ENCODE peak calls at places on chromosomes 3 and 15, in ten cellular contexts. G, X, Q, L, U, O, P, J, H and D are unnamed samples. For H3K4me1, the result is how much of the 10 kb centered on the place peaks cover.

GRCh38 chr3:140922634-140923033 is 19.0 kb upstream of the SLC25A36 start:
- ATAC-seq in Q (peak), P (peak), O (peak), U (peak), X (peak), H (peak), J (peak), G (no peak), L (no peak), D (no peak)

GRCh38 chr15:90982135-90982534 is 12.2 kb downstream of the PRC1 start:
- ATAC-seq in J (no peak), G (no peak), Q (no peak), H (no peak), P (peak), O (no peak), U (no peak), X (no peak), L (no peak), D (no peak)

GRCh38 chr15:65418596-65418995 is 4.2 kb downstream of the IGDCC4 start:
- ATAC-seq in U (no peak), Q (no peak), J (no peak), G (no peak), O (no peak), H (no peak), L (no peak), P (no peak), X (no peak), D (no peak)

GRCh38 chr3:123084192-123084591 is 17.4 kb downstream of the PDIA5 start:
- ATAC-seq in Q (no peak), J (peak), L (peak), U (no peak), H (no peak), G (peak), X (no peak), O (peak), P (no peak), D (no peak)

GRCh38 chr15:58472821-58473581 is 41.2 kb downstream of the LIPC start:
- ATAC-seq in U (peak), O (no peak), X (no peak), H (no peak), L (no peak), G (no peak), P (peak), Q (no peak), J (no peak), D (no peak)

GRCh38 chr3:141840737-141841544 is 35.5 kb upstream of the ATP1B3 start:
- ATAC-seq in O (no peak), L (no peak), J (no peak), H (peak), X (no peak), U (no peak), G (no peak), Q (peak), P (no peak), D (no peak)

GRCh38 chr3:180789774-180790173 is 110.5 kb upstream of the CCDC39 start:
- ATAC-seq in P (no peak), U (no peak), J (no peak), Q (no peak), L (no peak), G (no peak), H (no peak), X (no peak), O (no peak), D (no peak)

GRCh38 chr15:34161329-34161953 is 48.5 kb downstream of the KATNBL1 start:
- ATAC-seq in L (no peak), P (no peak), Q (peak), H (peak), O (no peak), G (no peak), U (no peak), J (no peak), X (no peak), D (no peak)

DNA sequence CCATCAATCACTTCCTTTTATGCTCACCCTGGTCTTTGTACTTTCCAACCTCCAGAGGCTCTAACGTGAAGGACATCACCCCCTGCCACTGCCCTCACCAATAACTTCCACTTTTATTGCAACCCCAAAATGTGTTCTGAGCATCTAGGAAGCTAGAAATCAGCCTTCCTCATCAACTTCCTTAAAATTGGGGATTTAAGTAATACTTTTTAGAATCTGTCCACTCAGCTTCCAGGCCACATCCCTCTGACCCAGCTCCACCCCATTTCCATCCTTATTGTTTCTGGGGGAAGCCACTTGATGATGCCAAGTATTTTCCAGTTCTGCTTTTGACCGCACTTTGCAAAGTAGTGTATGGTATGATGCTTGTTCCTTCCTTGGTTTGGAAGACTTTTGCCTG is 73.5 kb upstream of the XCR1 start:
- ATAC-seq in Q (no peak), J (peak), X (no peak), G (peak), H (no peak), O (no peak), L (no peak), P (no peak), U (peak), D (no peak)
- H3K4me1 ChIP-seq in Q (under half), J (under half), X (under half), G (under half), H (under half), O (under half), L (under half), P (under half), U (half or more), D (under half)

GRCh38 chr3:156892701-156893100 is 66.5 kb downstream of the LEKR1 start:
- ATAC-seq in X (no peak), J (no peak), P (no peak), G (no peak), U (no peak), Q (no peak), L (no peak), H (peak), O (no peak), D (no peak)
- H3K27ac ChIP-seq in X (no peak), J (no peak), P (no peak), G (no peak), U (no peak), Q (no peak), L (no peak), H (peak), O (no peak), D (no peak)

GRCh38 chr3:187999821-188000220 is 154.1 kb upstream of the LPP start:
- ATAC-seq in G (no peak), Q (no peak), H (no peak), P (no peak), U (peak), J (no peak), X (no peak), O (no peak), L (no peak), D (no peak)
- H3K4me1 ChIP-seq in G (under half), Q (under half), H (under half), P (under half), U (under half), J (under half), X (under half), O (half or more), L (half or more), D (under half)

GRCh38 chr3:190589326-190589725 is 75.4 kb downstream of the IL1RAP start:
- ATAC-seq in X (no peak), L (no peak), H (no peak), J (no peak), G (no peak), O (no peak), P (no peak), Q (no peak), U (no peak), D (no peak)

GRCh38 chr3:190585771-190586630 is 72.1 kb downstream of the IL1RAP start:
- ATAC-seq in J (peak), H (peak), L (no peak), U (peak), X (peak), Q (peak), G (peak), O (peak), P (peak), D (peak)

GRCh38 chr3:190591080-190591479 is 77.2 kb downstream of the IL1RAP start:
- ATAC-seq in P (no peak), J (peak), O (no peak), Q (no peak), L (peak), H (no peak), X (no peak), G (no peak), U (no peak), D (no peak)

GRCh38 chr3:190582667-190583066 is 68.8 kb downstream of the IL1RAP start:
- ATAC-seq in H (no peak), P (no peak), O (no peak), Q (no peak), L (no peak), X (no peak), J (no peak), U (no peak), G (no peak), D (no peak)

DNA sequence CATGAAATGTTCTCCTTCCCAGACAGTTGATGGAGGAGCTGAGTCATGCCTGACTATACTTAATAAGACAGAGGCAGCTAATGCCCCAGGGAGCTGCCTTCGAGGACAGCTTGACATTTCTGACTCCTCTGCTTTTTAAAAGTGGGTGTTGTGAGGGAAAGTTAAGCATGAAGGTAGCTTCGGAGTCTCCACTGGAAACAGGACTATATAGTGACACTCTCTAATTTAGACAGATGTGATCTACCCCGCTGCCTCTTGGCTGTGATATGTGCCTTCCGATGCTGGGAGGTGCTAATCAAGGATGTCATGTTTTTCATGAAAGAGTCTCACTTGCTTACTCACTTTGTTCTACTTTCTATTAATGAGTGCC is 72.7 kb downstream of the IL1RAP start:
- ATAC-seq in U (peak), X (peak), H (peak), Q (peak), P (peak), G (no peak), O (no peak), L (no peak), J (no peak), D (no peak)
- H3K27ac ChIP-seq in U (no peak), X (peak), H (peak), Q (no peak), P (no peak), G (no peak), O (no peak), L (no peak), J (peak), D (no peak)

GRCh38 chr3:134859341-134859740 is 64.3 kb downstream of the EPHB1 start:
- ATAC-seq in L (no peak), G (no peak), U (no peak), X (no peak), O (no peak), Q (no peak), H (no peak), P (no peak), J (no peak), D (no peak)
- H3K4me1 ChIP-seq in L (under half), G (under half), U (under half), X (under half), O (under half), Q (under half), H (under half), P (under half), J (under half), D (under half)

GRCh38 chr15:70704731-70705130 is 58.6 kb downstream of the UACA start:
- ATAC-seq in X (no peak), H (no peak), U (no peak), J (no peak), O (no peak), L (no peak), G (no peak), Q (no peak), P (no peak), D (no peak)

GRCh38 chr15:70703066-70703465 is 60.3 kb downstream of the UACA start:
- ATAC-seq in X (no peak), G (no peak), U (no peak), J (no peak), Q (no peak), H (no peak), P (no peak), O (no peak), L (no peak), D (no peak)

GRCh38 chr15:70702584-70702983 is 60.8 kb downstream of the UACA start:
- ATAC-seq in X (peak), H (peak), O (no peak), U (no peak), L (no peak), G (peak), Q (no peak), P (no peak), J (no peak), D (no peak)

GRCh38 chr15:70704166-70704565 is 59.2 kb downstream of the UACA start:
- ATAC-seq in J (peak), X (no peak), G (no peak), Q (no peak), L (no peak), H (no peak), U (no peak), O (peak), P (no peak), D (no peak)

DNA sequence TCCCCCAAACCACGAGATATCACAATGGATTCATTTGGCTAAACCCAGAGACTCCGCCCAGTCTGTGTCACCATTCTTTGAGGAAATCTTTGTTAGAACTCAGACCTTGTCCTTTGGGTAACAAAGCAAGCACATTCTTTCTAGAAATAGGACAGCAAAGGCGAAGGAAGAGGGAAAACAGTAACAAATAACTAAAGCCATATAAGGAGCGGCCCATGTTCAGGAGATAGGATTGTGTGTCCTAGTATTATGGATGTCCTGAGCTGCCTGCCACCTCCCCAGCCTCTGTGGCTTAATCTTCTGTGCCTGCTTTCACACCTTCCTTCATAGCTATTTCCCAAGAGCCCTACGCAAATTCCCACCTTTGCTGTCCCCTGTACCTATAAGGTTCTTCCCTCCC is 59.9 kb downstream of the UACA start:
- ATAC-seq in Q (no peak), J (peak), H (no peak), P (no peak), X (peak), O (no peak), L (no peak), U (no peak), G (peak), D (peak)
- H3K27ac ChIP-seq in Q (no peak), J (peak), H (peak), P (no peak), X (peak), O (no peak), L (no peak), U (no peak), G (peak), D (peak)